ENCODE peak calls at places on chromosomes 6 and 20, in six cellular contexts. C is breast epithelium, B is HepG2, P is astrocyte, T is left lung, F is AG04450. O is an unnamed sample.

GRCh38 chr6:83169096-83169495 is 24.0 kb downstream of the PGM3 start:
- DNase-seq in C (no peak), B (no peak), P (no peak), T (no peak), F (no peak), O (no peak)

GRCh38 chr6:40322336-40322735 is 264.8 kb downstream of the LRFN2 start:
- DNase-seq in C (no peak), B (no peak), P (no peak), T (no peak), F (no peak), O (no peak)

GRCh38 chr20:25470045-25470444 is 62.6 kb downstream of the GINS1 start:
- DNase-seq in C (no peak), B (peak), P (peak), T (no peak), F (no peak), O (no peak)

GRCh38 chr6:127971945-127972391 is 71.1 kb upstream of the THEMIS start:
- DNase-seq in C (no peak), B (peak), P (peak), T (no peak), F (peak), O (no peak)

GRCh38 chr6:45704056-45704790 is 311.4 kb downstream of the CLIC5 start:
- DNase-seq in C (no peak), B (no peak), P (no peak), T (no peak), F (no peak), O (no peak)

GRCh38 chr6:137218473-137218916 is 690 bp downstream of the IFNGR1 start:
- DNase-seq in C (peak), B (peak), P (peak), T (no peak), F (no peak), O (no peak)

GRCh38 chr6:107489636-107490567 is at the start of gene SOBP:
- DNase-seq in C (peak), B (peak), P (no peak), T (peak), F (no peak), O (peak)

GRCh38 chr6:30814137-30815084 is 69.9 kb upstream of the DDR1 start:
- DNase-seq in C (no peak), B (no peak), P (peak), T (no peak), F (no peak), O (no peak)

GRCh38 chr6:144378437-144378836 is 93.3 kb downstream of the UTRN start:
- DNase-seq in C (no peak), B (no peak), P (no peak), T (no peak), F (no peak), O (no peak)

GRCh38 chr6:105798057-105798456 is 288.1 kb upstream of the PRDM1 start:
- DNase-seq in C (no peak), B (no peak), P (peak), T (no peak), F (peak), O (no peak)

GRCh38 chr6:130559166-130559565 is 193.3 kb downstream of the TMEM200A start:
- DNase-seq in C (no peak), B (no peak), P (peak), T (no peak), F (no peak), O (no peak)

GRCh38 chr6:45677381-45677992 is 299.8 kb upstream of the SUPT3H start:
- DNase-seq in C (no peak), B (no peak), P (peak), T (no peak), F (no peak), O (peak)

GRCh38 chr20:57589728-57590484 is 29.0 kb downstream of the PCK1 start:
- DNase-seq in C (no peak), B (peak), P (no peak), T (peak), F (no peak), O (no peak)

GRCh38 chr20:57588596-57588995 is 27.7 kb downstream of the PCK1 start:
- DNase-seq in C (no peak), B (no peak), P (no peak), T (no peak), F (no peak), O (no peak)

GRCh38 chr20:57587989-57588377 is 27.1 kb downstream of the PCK1 start:
- DNase-seq in C (no peak), B (no peak), P (no peak), T (no peak), F (no peak), O (no peak)

GRCh38 chr20:57590485-57591288 is 29.5 kb downstream of the ZBP1 start:
- DNase-seq in C (no peak), B (no peak), P (no peak), T (peak), F (no peak), O (no peak)

GRCh38 chr20:57589123-57589727 is 28.3 kb downstream of the PCK1 start:
- DNase-seq in C (no peak), B (no peak), P (no peak), T (peak), F (no peak), O (no peak)
- H3K27ac ChIP-seq in C (no peak), B (peak), P (no peak), T (no peak), F (no peak), O (no peak)

DNA sequence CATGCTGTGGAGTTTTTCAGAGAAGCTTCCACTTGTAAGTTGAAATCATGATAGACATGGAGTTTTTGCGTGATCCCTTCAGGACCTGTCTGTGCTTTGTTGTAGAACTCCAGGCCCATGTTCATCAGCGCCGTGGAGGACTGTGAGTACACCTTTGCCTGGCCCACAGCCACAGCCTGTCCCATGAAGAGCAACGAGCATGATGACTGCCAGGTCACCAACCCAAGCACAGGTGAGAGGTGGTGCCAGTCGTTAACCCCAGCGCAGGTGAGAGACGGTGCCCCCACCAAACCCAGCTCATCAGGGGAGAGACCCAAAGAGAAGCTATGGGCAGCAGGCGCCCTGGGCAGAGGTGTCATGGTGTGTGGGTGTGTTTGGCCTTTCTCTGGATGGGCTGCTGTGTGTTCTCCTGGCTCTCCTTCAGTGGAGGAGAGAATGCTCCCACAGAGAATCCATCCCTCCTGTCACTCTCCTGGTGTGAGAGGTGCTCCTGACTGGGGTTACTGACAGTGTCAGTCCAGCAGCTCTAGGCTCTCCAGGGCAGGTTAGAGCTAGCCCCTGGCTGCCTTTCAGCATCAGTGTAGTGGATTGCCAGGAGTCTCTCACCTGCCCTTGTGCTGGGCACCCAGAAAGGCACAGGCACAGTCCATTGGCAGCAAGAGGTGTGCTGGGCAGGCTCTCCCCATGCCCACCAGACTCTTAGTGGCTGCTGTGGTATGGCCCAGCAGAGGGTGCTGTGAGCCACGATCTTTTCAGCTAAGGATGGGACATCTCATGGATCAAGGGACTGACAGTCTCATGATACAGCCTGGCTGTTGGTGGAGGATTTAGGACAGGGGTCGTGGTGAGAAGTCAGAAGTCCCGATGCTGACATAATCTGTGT is 49.6 kb upstream of the SLC22A1 start:
- DNase-seq in C (no peak), B (no peak), P (no peak), T (no peak), F (no peak), O (no peak)
- TF ChIP-seq CTCF in C (no peak), B (peak), P (no peak), T (no peak), F (peak), O (no peak)

GRCh38 chr20:44494681-44495080 is 19.0 kb downstream of the TTPAL start:
- DNase-seq in C (no peak), B (no peak), P (no peak), T (no peak), F (no peak), O (no peak)

GRCh38 chr20:44494266-44494665 is 18.6 kb downstream of the TTPAL start:
- DNase-seq in C (no peak), B (no peak), P (peak), T (no peak), F (peak), O (no peak)

GRCh38 chr20:44496976-44497375 is 21.3 kb downstream of the TTPAL start:
- DNase-seq in C (no peak), B (no peak), P (peak), T (no peak), F (peak), O (no peak)

GRCh38 chr20:44495257-44495656 is 19.6 kb downstream of the TTPAL start:
- DNase-seq in C (no peak), B (peak), P (peak), T (no peak), F (no peak), O (no peak)

DNA sequence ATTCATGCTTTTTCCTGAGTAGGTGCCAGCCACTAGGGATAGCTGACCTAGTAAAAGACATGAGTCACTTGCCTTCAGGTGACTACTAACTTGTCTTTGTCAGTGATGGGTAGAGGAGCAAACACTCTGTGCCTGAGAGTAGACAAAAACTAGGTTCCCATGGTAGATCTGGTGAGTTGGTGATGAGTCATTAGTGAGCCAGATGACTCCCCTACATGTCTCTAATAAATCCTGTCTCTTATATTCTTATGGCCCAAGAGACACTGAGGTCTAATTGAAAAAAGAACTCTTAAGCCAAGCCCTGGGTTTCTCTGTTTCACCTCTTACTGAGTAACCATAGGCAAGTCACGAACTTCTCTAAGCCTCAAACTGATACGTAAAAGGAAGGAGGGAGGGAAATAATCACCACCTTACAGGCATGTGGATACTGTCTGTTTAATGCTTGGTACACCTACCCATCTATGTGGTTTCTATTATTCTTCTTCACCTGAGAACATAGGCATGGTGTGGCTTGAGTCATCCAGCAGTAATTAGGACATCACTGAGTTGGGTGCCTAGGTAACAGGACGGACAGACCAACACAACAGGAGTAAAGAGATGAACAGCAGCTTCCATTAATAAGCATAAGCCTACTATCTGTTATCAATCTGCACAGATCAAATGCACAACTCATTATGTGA is 20.3 kb downstream of the TTPAL start:
- DNase-seq in C (no peak), B (no peak), P (peak), T (no peak), F (peak), O (no peak)
- H3K4me3 ChIP-seq in C (no peak), B (no peak), P (no peak), T (no peak), F (no peak), O (no peak)

GRCh38 chr20:54658525-54658924 is 183.1 kb downstream of the DOK5 start:
- DNase-seq in C (no peak), B (no peak), P (no peak), T (no peak), F (no peak), O (no peak)

GRCh38 chr20:54651252-54651651 is 175.9 kb downstream of the DOK5 start:
- DNase-seq in C (no peak), B (no peak), P (no peak), T (no peak), F (no peak), O (no peak)

GRCh38 chr20:54650201-54650722 is 174.9 kb downstream of the DOK5 start:
- DNase-seq in C (no peak), B (no peak), P (peak), T (no peak), F (no peak), O (no peak)

GRCh38 chr20:54657268-54657826 is 182.0 kb downstream of the DOK5 start:
- DNase-seq in C (no peak), B (peak), P (no peak), T (no peak), F (no peak), O (no peak)

DNA sequence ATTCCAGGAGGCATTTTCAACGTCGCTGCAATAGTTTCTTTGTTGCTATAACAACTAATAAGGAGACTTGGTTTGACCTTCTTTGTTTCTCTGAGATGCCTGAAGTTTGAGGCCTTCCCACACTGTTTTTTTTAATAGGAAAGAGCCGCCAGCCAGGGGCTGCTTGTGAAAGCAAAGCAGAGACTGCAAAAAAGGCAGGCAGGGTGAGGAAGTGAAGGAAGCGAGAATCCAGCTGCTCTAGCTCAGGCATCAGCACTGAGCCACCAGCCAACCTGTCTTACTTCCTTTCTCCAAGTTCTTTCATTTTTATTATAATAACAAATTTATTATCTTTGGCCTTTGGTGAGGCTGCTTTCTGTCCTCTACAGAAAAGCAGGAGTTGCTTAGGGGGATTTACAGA is 179.1 kb downstream of the DOK5 start:
- DNase-seq in C (no peak), B (no peak), P (no peak), T (no peak), F (no peak), O (no peak)
- H3K27ac ChIP-seq in C (no peak), B (no peak), P (no peak), T (no peak), F (no peak), O (no peak)

DNA sequence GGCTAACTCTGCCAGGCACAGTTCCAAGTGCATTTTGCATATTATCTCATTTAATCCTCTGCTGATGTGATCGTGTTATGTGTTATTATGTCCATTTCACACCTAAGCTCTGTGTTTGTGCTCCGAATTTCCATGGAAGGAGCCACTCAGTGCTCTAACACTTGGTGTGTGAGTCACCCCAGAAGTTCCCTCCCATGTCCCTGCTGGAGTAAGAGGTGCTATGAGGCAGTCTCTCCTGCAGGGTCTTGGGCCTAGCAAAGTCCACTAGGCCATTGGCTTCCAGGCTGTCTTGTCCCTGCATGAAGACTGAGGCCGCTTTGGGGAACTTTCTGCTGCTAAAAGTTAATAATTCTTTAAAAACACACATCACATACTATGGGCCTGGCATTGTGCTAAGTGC is 405.9 kb upstream of the SULF2 start:
- DNase-seq in C (no peak), B (no peak), P (peak), T (no peak), F (no peak), O (no peak)
- TF ChIP-seq CTCF in C (no peak), B (no peak), P (no peak), T (no peak), F (no peak), O (no peak)

GRCh38 chr20:53621482-53622246 is 28.0 kb upstream of the ZNF217 start:
- DNase-seq in C (peak), B (peak), P (peak), T (no peak), F (no peak), O (no peak)
- H3K4me3 ChIP-seq in C (no peak), B (peak), P (no peak), T (no peak), F (no peak), O (no peak)

DNA sequence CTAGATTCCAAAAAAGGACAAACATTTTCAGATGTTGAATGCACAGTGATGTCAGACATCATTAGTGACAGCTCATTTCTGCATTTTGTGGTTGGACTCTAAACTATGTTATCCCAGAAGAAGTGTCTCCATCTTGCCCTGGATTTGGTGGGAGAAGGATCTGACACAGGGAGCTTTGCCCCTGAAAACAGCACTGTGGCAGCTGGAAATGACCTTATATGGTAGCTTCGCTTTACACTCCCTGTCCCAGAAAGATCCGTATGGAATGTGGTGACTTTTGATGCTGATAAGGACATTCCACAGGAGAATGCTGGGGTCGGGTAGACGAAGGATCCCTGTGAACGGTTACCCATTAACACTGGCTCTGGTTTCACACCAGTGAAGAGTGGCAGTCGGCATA is 87.2 kb upstream of the EDN1 start:
- DNase-seq in C (no peak), B (peak), P (peak), T (no peak), F (no peak), O (no peak)
- H3K27ac ChIP-seq in C (no peak), B (no peak), P (peak), T (no peak), F (no peak), O (no peak)

GRCh38 chr20:21684671-21685070 is 20.8 kb upstream of the PAX1 start:
- DNase-seq in C (no peak), B (no peak), P (no peak), T (no peak), F (no peak), O (no peak)
- TF ChIP-seq CTCF in C (no peak), B (no peak), P (no peak), T (no peak), F (no peak), O (no peak)

DNA sequence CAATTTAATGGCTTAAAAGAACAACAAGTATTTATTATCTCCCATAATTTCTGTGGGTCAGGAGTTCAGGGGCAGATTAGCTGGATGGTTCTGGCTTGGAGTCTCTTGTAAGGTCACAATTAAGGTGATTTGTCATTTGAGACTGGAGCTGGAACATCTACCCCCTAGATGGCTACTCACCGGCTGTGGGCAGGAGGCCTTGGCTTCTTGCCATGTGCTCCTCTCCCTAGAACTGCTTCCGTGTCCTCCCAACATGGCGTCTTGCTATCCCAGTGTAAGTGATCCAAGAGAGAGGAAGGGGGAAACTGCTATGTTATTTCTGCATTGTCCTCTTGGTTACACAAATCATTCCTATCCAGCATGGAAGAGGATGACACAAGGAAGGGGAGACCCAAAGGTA is 210.2 kb upstream of the ECI2 start:
- DNase-seq in C (no peak), B (no peak), P (no peak), T (no peak), F (no peak), O (no peak)
- H3K4me3 ChIP-seq in C (no peak), B (no peak), P (no peak), T (no peak), F (no peak), O (no peak)

DNA sequence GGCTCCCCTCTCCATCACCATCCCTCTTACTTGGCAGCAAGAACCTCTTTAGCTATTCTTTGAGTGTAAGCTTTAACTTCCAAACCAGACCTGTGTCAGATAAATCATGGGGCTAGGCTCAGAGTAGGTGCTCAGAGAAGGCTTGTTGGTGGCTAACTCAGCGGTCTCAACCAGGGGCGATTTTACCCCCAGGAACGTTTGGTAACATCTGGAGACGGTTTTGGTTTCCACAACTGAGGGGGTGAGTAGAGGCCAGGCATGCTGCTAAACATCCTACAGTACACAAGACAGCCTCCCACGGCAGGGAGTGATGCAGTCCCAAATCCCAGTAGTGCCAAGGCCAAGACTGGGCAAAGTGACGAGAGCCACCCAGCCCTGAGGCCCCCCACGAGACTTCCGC is 59.1 kb downstream of the RAB44 start:
- DNase-seq in C (no peak), B (no peak), P (no peak), T (no peak), F (no peak), O (no peak)
- H3K27ac ChIP-seq in C (no peak), B (no peak), P (no peak), T (peak), F (no peak), O (no peak)

O was measured in dorsolateral prefrontal cortex.